ENCODE peak calls at places on chromosome 15, in seven cellular contexts. K is coronary artery, Q is psoas muscle, U is tibial artery, I is Peyer's patch, H is left ventricle myocardium inferior, E is SK-N-SH. P is an unnamed sample.

GRCh38 chr15:72511536-72511935 is 37.4 kb downstream of the ARIH1 start:
- DNase-seq in K (no peak), Q (no peak), U (no peak), I (no peak), H (no peak), E (no peak), P (no peak)

GRCh38 chr15:81336568-81336967 is 12.6 kb upstream of the STARD5 start:
- DNase-seq in K (peak), Q (no peak), U (no peak), I (peak), H (no peak), E (no peak), P (no peak)

GRCh38 chr15:58498821-58499580 is 67.2 kb downstream of the LIPC start:
- DNase-seq in K (no peak), Q (no peak), U (no peak), I (no peak), H (no peak), E (no peak), P (no peak)

GRCh38 chr15:98650871-98651481 is 2.6 kb downstream of the IGF1R start:
- DNase-seq in K (no peak), Q (no peak), U (no peak), I (no peak), H (no peak), E (no peak), P (no peak)

GRCh38 chr15:91711384-91712082 is 142.0 kb upstream of the SLCO3A1 start:
- DNase-seq in K (no peak), Q (no peak), U (no peak), I (no peak), H (no peak), E (no peak), P (no peak)

GRCh38 chr15:28019594-28020320 is 79.4 kb downstream of the OCA2 start:
- DNase-seq in K (peak), Q (no peak), U (no peak), I (no peak), H (no peak), E (peak), P (peak)

GRCh38 chr15:52440414-52440813 is 88.3 kb downstream of the MYO5A start:
- DNase-seq in K (no peak), Q (peak), U (no peak), I (no peak), H (no peak), E (no peak), P (no peak)

GRCh38 chr15:73573572-73573971 is 59.6 kb downstream of the NPTN start:
- DNase-seq in K (no peak), Q (no peak), U (no peak), I (no peak), H (no peak), E (no peak), P (no peak)

GRCh38 chr15:60370804-60371700 is 26.7 kb downstream of the ANXA2 start:
- DNase-seq in K (peak), Q (peak), U (peak), I (no peak), H (peak), E (no peak), P (peak)
- H3K4me3 ChIP-seq in K (peak), Q (peak), U (no peak), I (no peak), H (peak), E (peak), P (no peak)

GRCh38 chr15:68789921-68790575 is 30.6 kb downstream of the ANP32A start:
- DNase-seq in K (no peak), Q (no peak), U (no peak), I (no peak), H (no peak), E (peak), P (no peak)

GRCh38 chr15:68788265-68788624 is 32.5 kb downstream of the ANP32A start:
- DNase-seq in K (no peak), Q (no peak), U (no peak), I (no peak), H (no peak), E (no peak), P (no peak)

GRCh38 chr15:68790910-68791309 is 29.8 kb downstream of the ANP32A start:
- DNase-seq in K (no peak), Q (no peak), U (no peak), I (no peak), H (no peak), E (no peak), P (no peak)

GRCh38 chr15:68787609-68788264 is 33.0 kb downstream of the ANP32A start:
- DNase-seq in K (no peak), Q (no peak), U (no peak), I (no peak), H (no peak), E (no peak), P (no peak)

GRCh38 chr15:68789041-68789920 is 31.4 kb downstream of the ANP32A start:
- DNase-seq in K (no peak), Q (no peak), U (no peak), I (no peak), H (no peak), E (no peak), P (no peak)
- H3K27ac ChIP-seq in K (no peak), Q (peak), U (peak), I (no peak), H (peak), E (no peak), P (no peak)

GRCh38 chr15:49044002-49044401 is 2.2 kb downstream of the SECISBP2L start:
- DNase-seq in K (no peak), Q (no peak), U (no peak), I (no peak), H (no peak), E (no peak), P (no peak)

GRCh38 chr15:49047456-49047855 is 1.2 kb upstream of the SECISBP2L start:
- DNase-seq in K (no peak), Q (no peak), U (no peak), I (no peak), H (no peak), E (no peak), P (no peak)

GRCh38 chr15:49045691-49046112 is 544 bp downstream of the SECISBP2L start:
- DNase-seq in K (no peak), Q (no peak), U (no peak), I (peak), H (no peak), E (no peak), P (no peak)

GRCh38 chr15:49044761-49045571 is 1.3 kb downstream of the SECISBP2L start:
- DNase-seq in K (no peak), Q (no peak), U (no peak), I (no peak), H (no peak), E (no peak), P (no peak)

DNA sequence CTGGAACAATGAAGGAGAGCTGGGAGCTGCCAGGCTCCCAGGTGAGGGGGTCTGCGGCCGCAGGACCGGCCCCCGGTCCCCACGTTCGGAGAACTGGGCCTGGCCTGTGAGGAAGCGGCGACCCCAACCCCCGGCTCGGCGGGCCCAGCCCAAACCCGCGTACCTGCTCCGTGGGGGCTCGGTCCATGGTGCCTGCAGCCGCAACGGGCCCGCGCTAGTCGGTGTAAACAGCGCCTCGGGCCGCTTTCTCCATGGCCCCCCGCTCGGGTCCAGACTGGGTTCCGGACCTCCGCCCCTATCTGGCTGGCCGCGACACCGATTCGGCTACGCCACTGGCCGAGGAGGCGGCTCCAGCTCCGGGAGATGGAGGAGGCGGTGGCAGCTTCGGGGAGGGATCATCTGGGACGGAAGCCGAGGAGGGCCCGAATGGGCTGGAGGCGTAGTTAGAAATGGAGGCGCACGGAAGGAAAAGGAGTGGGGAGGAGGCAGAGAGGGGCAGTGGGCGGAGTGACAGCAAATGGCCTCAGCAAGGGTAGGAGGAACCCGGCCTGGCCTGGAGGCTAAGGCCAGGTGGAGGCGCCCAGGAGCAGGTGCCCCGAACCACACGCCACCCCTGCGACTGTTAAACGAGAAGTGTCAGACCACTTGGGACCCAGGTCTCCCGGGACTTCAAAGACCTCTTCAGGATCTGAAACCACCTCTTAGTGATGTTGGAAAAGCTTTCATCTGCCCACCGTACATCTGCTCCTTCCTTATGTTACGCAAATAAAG is at the start of gene SECISBP2L:
- DNase-seq in K (peak), Q (peak), U (peak), I (peak), H (peak), E (peak), P (peak)
- TF ChIP-seq CTCF in K (no peak), Q (no peak), U (no peak), I (no peak), H (peak), E (peak), P (no peak)

DNA sequence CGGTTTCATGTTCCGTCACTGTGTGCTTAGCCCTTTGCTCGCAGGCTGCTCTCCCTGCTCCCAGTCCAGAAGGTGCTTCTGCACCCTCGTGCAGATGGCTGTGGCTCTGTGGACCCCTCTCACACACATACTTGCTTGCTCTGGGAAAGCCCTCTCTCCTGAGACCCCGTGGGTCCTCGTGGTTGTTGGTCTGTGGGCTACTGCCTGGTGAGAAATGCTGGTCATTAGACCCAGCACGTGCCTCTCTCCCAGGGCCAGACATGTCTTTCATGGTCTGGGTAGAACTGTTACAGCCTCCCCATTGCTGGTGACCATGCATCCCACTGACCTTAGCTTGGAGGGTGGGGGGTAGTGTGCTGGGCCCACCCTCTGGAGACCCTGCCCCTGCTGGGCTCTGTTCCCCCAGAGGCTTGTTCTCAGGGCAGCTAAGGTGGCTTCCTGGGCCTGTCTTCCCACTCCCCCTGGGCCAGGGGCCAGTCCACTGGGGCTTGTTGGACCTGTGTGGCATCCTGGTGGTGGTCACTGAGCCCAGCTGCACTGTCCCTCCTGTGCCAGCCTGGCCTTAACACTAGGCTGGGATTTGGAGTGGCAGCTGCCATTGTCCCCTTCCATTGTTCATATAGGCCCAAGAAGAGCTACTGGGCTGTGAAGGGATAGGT is 10.6 kb downstream of the C15orf39 start:
- DNase-seq in K (no peak), Q (no peak), U (no peak), I (no peak), H (no peak), E (no peak), P (no peak)
- H3K4me3 ChIP-seq in K (no peak), Q (no peak), U (no peak), I (no peak), H (no peak), E (no peak), P (no peak)

DNA sequence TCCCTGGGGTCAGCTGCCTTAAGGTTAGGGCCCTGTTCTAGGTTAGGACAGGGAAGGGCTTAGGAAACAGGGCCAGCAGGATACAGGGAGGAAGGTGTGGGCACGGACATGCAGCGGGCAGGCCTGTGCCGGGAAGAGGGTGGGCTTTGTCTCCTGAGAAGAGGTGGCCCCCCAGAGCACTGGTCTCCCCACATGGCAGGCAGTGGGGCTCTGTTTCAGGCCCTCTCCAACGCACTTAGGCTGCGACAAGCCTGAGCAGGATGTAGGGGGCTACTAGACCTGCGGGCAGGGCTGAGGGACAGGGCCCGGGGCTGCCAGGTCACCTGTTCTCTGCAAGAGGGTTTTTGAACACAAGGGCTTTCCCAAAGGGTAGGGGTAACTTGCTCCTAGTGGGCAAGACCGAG is 33.5 kb downstream of the KLF13 start:
- DNase-seq in K (no peak), Q (peak), U (no peak), I (no peak), H (no peak), E (no peak), P (no peak)
- H3K27ac ChIP-seq in K (peak), Q (peak), U (no peak), I (peak), H (peak), E (no peak), P (peak)

GRCh38 chr15:31325976-31326728 is 483 bp upstream of the KLF13 start:
- DNase-seq in K (peak), Q (peak), U (peak), I (peak), H (peak), E (peak), P (no peak)
- TF ChIP-seq CTCF in K (no peak), Q (no peak), U (no peak), I (no peak), H (no peak), E (no peak), P (no peak)

DNA sequence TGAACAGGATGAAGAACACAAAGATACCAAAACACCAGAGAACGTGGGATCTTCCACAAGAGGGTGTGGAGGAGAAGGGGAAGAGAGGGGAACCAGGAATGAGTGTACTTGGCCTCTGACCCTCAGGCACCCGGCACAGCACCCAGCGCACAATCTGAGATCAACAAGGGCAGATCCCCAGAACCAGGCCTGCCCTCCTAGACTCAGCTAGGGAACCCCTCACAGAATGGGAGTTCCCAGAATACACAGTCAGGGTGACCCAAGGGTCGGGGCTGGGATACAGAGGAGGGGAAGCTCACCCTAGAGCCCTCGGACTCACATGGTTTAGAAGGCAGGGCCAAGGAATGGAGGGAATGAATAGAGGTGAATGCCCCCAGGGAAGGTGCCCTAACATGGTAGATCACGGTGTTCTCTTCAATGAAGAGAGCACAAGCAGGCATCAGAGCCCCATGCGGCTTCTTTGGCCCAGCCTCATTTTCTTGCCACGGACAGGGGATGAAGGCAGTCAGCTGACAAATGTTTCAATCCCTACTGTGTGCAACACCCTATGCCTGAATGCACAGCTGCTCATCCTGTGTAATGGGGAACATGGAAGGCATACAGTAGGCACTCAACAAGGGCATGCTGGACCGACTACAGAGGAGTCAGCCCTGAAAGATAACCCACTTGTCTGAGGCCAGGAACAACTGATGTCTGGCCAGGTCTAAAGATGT is 13.1 kb downstream of the BMF start:
- DNase-seq in K (no peak), Q (no peak), U (no peak), I (no peak), H (no peak), E (no peak), P (no peak)
- H3K4me3 ChIP-seq in K (no peak), Q (no peak), U (no peak), I (no peak), H (no peak), E (no peak), P (no peak)

P was measured in vagina.